ENCODE peak calls at places on chromosome 19, in nine cellular contexts. O, R, V, N, K, P, Z, B and A are unnamed samples.

GRCh38 chr19:47445937-47446402 is 25.7 kb downstream of the SLC8A2 start:
- DNase-seq in O (no peak), R (no peak), V (no peak), N (no peak), K (peak), P (peak), Z (peak), B (no peak), A (peak)

GRCh38 chr19:4045597-4046361 is 20.9 kb downstream of the ZBTB7A start:
- DNase-seq in O (no peak), R (no peak), V (no peak), N (no peak), K (peak), P (no peak), Z (no peak), B (no peak), A (peak)

GRCh38 chr19:42246143-42246868 is 3.9 kb upstream of the GSK3A start:
- DNase-seq in O (no peak), R (peak), V (no peak), N (peak), K (peak), P (peak), Z (no peak), B (peak), A (no peak)

GRCh38 chr19:32830231-32831014 is 39.1 kb downstream of the SLC7A9 start:
- DNase-seq in O (no peak), R (no peak), V (peak), N (peak), K (peak), P (peak), Z (no peak), B (no peak), A (no peak)

GRCh38 chr19:4064073-4064550 is 2.6 kb downstream of the ZBTB7A start:
- DNase-seq in O (no peak), R (no peak), V (no peak), N (peak), K (no peak), P (peak), Z (no peak), B (no peak), A (no peak)

GRCh38 chr19:47296036-47296435 is 13.6 kb upstream of the C5AR1 start:
- DNase-seq in O (peak), R (no peak), V (no peak), N (peak), K (peak), P (peak), Z (peak), B (peak), A (peak)

GRCh38 chr19:7874080-7874856 is at the start of gene PRR36:
- DNase-seq in O (no peak), R (no peak), V (no peak), N (peak), K (no peak), P (no peak), Z (peak), B (no peak), A (no peak)

GRCh38 chr19:887072-887471 is 5.9 kb downstream of the MED16 start:
- DNase-seq in O (no peak), R (no peak), V (no peak), N (peak), K (no peak), P (peak), Z (no peak), B (no peak), A (no peak)

GRCh38 chr19:7505682-7506384 is 10.1 kb upstream of the ZNF358 start:
- DNase-seq in O (no peak), R (no peak), V (no peak), N (no peak), K (no peak), P (no peak), Z (peak), B (no peak), A (peak)

GRCh38 chr19:37007587-37008220 is 70.5 kb upstream of the ZNF420 start:
- DNase-seq in O (no peak), R (peak), V (peak), N (peak), K (no peak), P (peak), Z (peak), B (peak), A (peak)

GRCh38 chr19:19561946-19562664 is 24.0 kb downstream of the CILP2 start:
- DNase-seq in O (no peak), R (no peak), V (no peak), N (no peak), K (peak), P (no peak), Z (no peak), B (no peak), A (no peak)

GRCh38 chr19:15105044-15105443 is 2.2 kb upstream of the SYDE1 start:
- DNase-seq in O (no peak), R (no peak), V (no peak), N (no peak), K (no peak), P (no peak), Z (no peak), B (no peak), A (no peak)

GRCh38 chr19:55606471-55606787 is 982 bp downstream of the ZNF865 start:
- DNase-seq in O (no peak), R (no peak), V (no peak), N (no peak), K (no peak), P (no peak), Z (no peak), B (no peak), A (no peak)

GRCh38 chr19:11306337-11306736 is 10.4 kb downstream of the TSPAN16 start:
- DNase-seq in O (no peak), R (no peak), V (no peak), N (no peak), K (no peak), P (no peak), Z (no peak), B (no peak), A (no peak)

GRCh38 chr19:29086646-29087045 is 126.3 kb downstream of the UQCRFS1 start:
- DNase-seq in O (no peak), R (no peak), V (no peak), N (no peak), K (no peak), P (no peak), Z (no peak), B (no peak), A (no peak)

GRCh38 chr19:9061879-9062278 is 25.0 kb upstream of the OR1M1 start:
- DNase-seq in O (no peak), R (no peak), V (no peak), N (no peak), K (no peak), P (no peak), Z (no peak), B (no peak), A (no peak)

GRCh38 chr19:32318884-32319520 is 26.4 kb upstream of the ZNF507 start:
- DNase-seq in O (no peak), R (no peak), V (no peak), N (peak), K (no peak), P (peak), Z (peak), B (no peak), A (no peak)

GRCh38 chr19:34386645-34387445 is 17.4 kb upstream of the PDCD2L start:
- DNase-seq in O (no peak), R (no peak), V (no peak), N (no peak), K (no peak), P (no peak), Z (no peak), B (no peak), A (no peak)

GRCh38 chr19:11196406-11197287 is 698 bp downstream of the KANK2 start:
- DNase-seq in O (no peak), R (peak), V (no peak), N (peak), K (no peak), P (peak), Z (no peak), B (peak), A (peak)

GRCh38 chr19:41001243-41001971 is 10.3 kb downstream of the CYP2B6 start:
- DNase-seq in O (no peak), R (no peak), V (no peak), N (no peak), K (no peak), P (no peak), Z (no peak), B (no peak), A (no peak)

GRCh38 chr19:34838753-34839431 is 65.9 kb upstream of the ZNF599 start:
- DNase-seq in O (no peak), R (no peak), V (no peak), N (peak), K (no peak), P (peak), Z (no peak), B (no peak), A (peak)

GRCh38 chr19:34224996-34225658 is 29.2 kb upstream of the GARRE1 start:
- DNase-seq in O (no peak), R (no peak), V (no peak), N (peak), K (no peak), P (peak), Z (no peak), B (no peak), A (no peak)

GRCh38 chr19:4682417-4683200 is 12.5 kb upstream of the MYDGF start:
- DNase-seq in O (no peak), R (no peak), V (no peak), N (no peak), K (no peak), P (no peak), Z (no peak), B (no peak), A (no peak)

GRCh38 chr19:41302624-41303351 is 7.2 kb upstream of the CCDC97 start:
- DNase-seq in O (no peak), R (no peak), V (no peak), N (no peak), K (no peak), P (no peak), Z (peak), B (no peak), A (peak)

GRCh38 chr19:4052114-4052992 is 14.3 kb downstream of the ZBTB7A start:
- DNase-seq in O (no peak), R (no peak), V (no peak), N (no peak), K (peak), P (no peak), Z (no peak), B (peak), A (peak)

GRCh38 chr19:42154471-42155323 is 22.5 kb upstream of the POU2F2 start:
- DNase-seq in O (no peak), R (no peak), V (no peak), N (no peak), K (no peak), P (no peak), Z (peak), B (no peak), A (no peak)

GRCh38 chr19:46697142-46697960 is 19.6 kb downstream of the PRKD2 start:
- DNase-seq in O (peak), R (peak), V (peak), N (peak), K (peak), P (peak), Z (no peak), B (peak), A (peak)

GRCh38 chr19:48745208-48745995 is 1.3 kb downstream of the IZUMO1 start:
- DNase-seq in O (no peak), R (no peak), V (no peak), N (peak), K (no peak), P (peak), Z (peak), B (peak), A (no peak)

GRCh38 chr19:35206379-35206778 is 22.2 kb downstream of the FAM187B start:
- DNase-seq in O (no peak), R (no peak), V (no peak), N (no peak), K (no peak), P (no peak), Z (peak), B (no peak), A (no peak)

GRCh38 chr19:15869109-15869555 is 28.7 kb downstream of the CYP4F2 start:
- DNase-seq in O (no peak), R (no peak), V (no peak), N (peak), K (no peak), P (peak), Z (peak), B (no peak), A (no peak)

GRCh38 chr19:47514869-47515588 is at the start of gene NAPA:
- DNase-seq in O (peak), R (peak), V (peak), N (peak), K (peak), P (peak), Z (peak), B (peak), A (peak)

GRCh38 chr19:2733930-2734588 is 5.8 kb downstream of the SLC39A3 start:
- DNase-seq in O (no peak), R (no peak), V (no peak), N (no peak), K (no peak), P (no peak), Z (peak), B (no peak), A (no peak)

GRCh38 chr19:36573948-36574726 is 1.0 kb upstream of the ZNF529 start:
- DNase-seq in O (peak), R (no peak), V (peak), N (peak), K (no peak), P (peak), Z (no peak), B (no peak), A (no peak)

GRCh38 chr19:2455481-2456300 is 1.1 kb downstream of the LMNB2 start:
- DNase-seq in O (peak), R (peak), V (no peak), N (peak), K (no peak), P (no peak), Z (peak), B (no peak), A (peak)

DNA sequence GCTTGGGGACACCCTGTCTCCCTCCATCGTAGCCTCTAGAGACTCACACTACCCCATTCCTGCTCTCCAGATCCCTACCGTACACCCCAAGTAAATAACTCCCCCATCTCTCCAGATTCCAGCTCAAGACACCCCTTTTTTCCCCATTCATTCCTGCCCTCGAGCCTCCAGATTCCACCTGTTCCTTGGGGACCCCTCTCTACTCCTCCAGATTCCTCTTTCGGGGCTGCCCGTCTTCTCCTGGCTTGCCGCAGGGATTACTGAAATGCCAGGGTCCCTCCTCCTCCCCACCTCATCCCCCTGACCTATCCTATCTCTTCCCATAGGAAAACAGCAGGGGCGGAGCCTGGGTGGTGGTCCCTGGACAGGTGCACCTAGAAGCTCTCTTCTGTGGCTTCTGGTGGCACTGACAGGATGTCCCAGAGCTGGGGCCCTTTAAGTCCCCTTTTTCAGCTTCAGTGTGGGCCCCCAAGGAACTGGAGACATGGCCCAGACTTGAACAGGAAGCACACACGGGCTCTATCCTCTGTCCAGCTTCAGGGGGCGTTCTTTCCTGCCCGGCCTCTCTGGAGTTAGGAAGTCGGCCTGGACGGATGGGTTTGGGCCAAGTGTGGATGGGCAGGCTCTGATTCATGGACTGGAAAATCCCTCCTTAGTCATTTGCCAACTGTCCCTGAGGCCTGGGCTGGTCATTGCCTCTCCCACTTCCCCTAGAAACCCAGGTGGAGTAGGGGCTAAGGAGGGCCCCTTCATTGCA is 1.2 kb downstream of the ZSWIM4 start:
- DNase-seq in O (peak), R (peak), V (peak), N (peak), K (peak), P (peak), Z (no peak), B (peak), A (peak)
- TF ChIP-seq CTCF in O (no peak), R (no peak), V (peak), N (peak), K (no peak), P (peak), Z (no peak), B (peak), A (no peak)

DNA sequence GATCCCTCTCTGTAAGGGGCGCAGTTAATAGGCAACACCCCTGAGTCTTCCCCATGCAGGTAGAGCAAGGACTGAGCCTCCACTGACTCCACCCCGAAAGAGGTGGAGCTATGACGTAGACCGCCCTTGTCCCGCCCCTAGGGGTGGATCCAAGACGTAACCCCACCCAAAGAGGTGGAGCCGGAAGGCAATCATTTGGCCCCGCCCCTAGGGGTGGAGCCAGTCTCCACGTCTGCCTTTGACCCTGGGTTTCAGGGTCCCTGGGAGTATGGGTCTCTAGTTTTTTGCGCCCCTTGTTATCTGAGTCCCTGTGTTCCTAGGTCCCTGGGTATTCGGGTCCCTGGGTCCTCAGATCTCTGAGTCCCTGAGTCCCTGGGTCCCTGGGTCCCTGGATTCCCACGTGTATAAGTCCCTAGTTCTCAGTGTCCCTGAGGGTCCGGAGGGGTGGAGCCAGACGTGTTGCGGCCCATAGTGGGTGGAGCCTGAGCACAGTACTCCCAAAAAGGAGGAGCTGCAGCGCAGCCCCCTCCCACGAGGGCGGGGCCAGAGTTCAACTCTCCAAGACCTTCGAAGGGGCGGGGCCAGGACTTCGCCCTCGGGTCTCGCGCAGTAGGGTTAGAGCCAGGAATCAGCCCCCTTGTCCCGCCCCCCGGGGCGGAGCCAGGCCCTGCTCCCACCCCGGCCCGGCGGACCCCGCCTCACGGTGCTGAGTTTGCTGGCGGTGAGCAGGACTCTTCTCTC is 5.3 kb downstream of the DENND1C start:
- DNase-seq in O (no peak), R (peak), V (peak), N (peak), K (peak), P (peak), Z (peak), B (no peak), A (peak)
- TF ChIP-seq CTCF in O (no peak), R (no peak), V (no peak), N (no peak), K (no peak), P (no peak), Z (no peak), B (no peak), A (no peak)

GRCh38 chr19:45446295-45446694 is 21.5 kb upstream of the FOSB start:
- DNase-seq in O (no peak), R (no peak), V (no peak), N (peak), K (no peak), P (peak), Z (no peak), B (no peak), A (no peak)
- TF ChIP-seq CTCF in O (no peak), R (peak), V (peak), N (peak), K (no peak), P (peak), Z (peak), B (peak), A (no peak)

GRCh38 chr19:43779147-43779819 is 1.5 kb downstream of the KCNN4 start:
- DNase-seq in O (no peak), R (peak), V (no peak), N (no peak), K (no peak), P (no peak), Z (peak), B (no peak), A (peak)

GRCh38 chr19:43781630-43782310 is 997 bp upstream of the KCNN4 start:
- DNase-seq in O (no peak), R (no peak), V (no peak), N (no peak), K (no peak), P (no peak), Z (no peak), B (no peak), A (no peak)

GRCh38 chr19:43778651-43779050 is 2.1 kb downstream of the KCNN4 start:
- DNase-seq in O (no peak), R (no peak), V (no peak), N (no peak), K (no peak), P (no peak), Z (peak), B (no peak), A (no peak)

GRCh38 chr19:43780706-43781525 is at the start of gene KCNN4:
- DNase-seq in O (no peak), R (no peak), V (no peak), N (peak), K (no peak), P (peak), Z (peak), B (no peak), A (peak)

GRCh38 chr19:43779820-43780219 is 953 bp downstream of the KCNN4 start:
- DNase-seq in O (no peak), R (no peak), V (no peak), N (no peak), K (no peak), P (no peak), Z (peak), B (no peak), A (no peak)
- TF ChIP-seq CTCF in O (no peak), R (no peak), V (peak), N (peak), K (no peak), P (no peak), Z (no peak), B (no peak), A (no peak)

GRCh38 chr19:51166846-51167490 is 24.9 kb downstream of the SIGLEC7 start:
- DNase-seq in O (no peak), R (no peak), V (no peak), N (peak), K (no peak), P (no peak), Z (no peak), B (peak), A (no peak)

GRCh38 chr19:51168571-51169282 is 26.6 kb downstream of the SIGLEC7 start:
- DNase-seq in O (no peak), R (no peak), V (no peak), N (no peak), K (no peak), P (no peak), Z (no peak), B (no peak), A (no peak)

GRCh38 chr19:51163257-51163656 is 21.2 kb downstream of the SIGLEC7 start:
- DNase-seq in O (no peak), R (no peak), V (no peak), N (no peak), K (peak), P (no peak), Z (no peak), B (no peak), A (no peak)

GRCh38 chr19:51161266-51161665 is 19.2 kb downstream of the SIGLEC7 start:
- DNase-seq in O (no peak), R (no peak), V (no peak), N (no peak), K (peak), P (no peak), Z (no peak), B (no peak), A (no peak)

DNA sequence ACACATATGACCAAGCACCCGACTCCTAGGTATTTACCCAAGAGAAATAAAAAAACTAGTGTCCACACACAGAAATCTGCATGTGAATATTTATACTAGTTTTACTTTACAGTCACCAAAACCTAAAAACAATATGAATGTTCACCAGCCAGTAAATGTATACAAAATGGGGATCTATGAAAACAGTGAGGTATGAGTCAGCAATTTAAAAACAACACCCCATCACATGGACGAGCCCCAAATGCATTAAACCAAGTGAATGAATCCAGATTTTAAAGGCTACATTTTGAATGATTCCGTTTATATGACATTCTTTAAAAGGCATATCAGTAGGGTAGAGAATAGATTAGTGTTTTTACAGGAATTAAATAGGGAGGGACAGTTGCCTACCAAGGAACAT is 22.1 kb downstream of the SIGLEC7 start:
- DNase-seq in O (no peak), R (no peak), V (no peak), N (no peak), K (no peak), P (no peak), Z (no peak), B (no peak), A (no peak)
- TF ChIP-seq CTCF in O (no peak), R (no peak), V (no peak), N (no peak), K (no peak), P (no peak), Z (no peak), B (no peak), A (no peak)